ENCODE peak calls at places on chromosomes 5 and 9, in seven cellular contexts. R, U, P, S, D, T and N are unnamed samples.

GRCh38 chr9:126696091-126696763 is 82.5 kb downstream of the LMX1B start:
- DNase-seq in U (no peak), S (no peak), D (no peak), T (no peak), P (peak), R (no peak), N (no peak)

GRCh38 chr5:1633605-1634336 is 110.0 kb upstream of the LPCAT1 start:
- DNase-seq in U (peak), T (peak), S (peak), R (peak), D (peak), P (peak), N (peak)

GRCh38 chr9:71663931-71664459 is 104.3 kb downstream of the CEMIP2 start:
- DNase-seq in S (no peak), R (no peak), D (no peak), T (no peak), P (no peak), U (no peak), N (no peak)

GRCh38 chr9:26975728-26976707 is 19.8 kb downstream of the IFT74 start:
- DNase-seq in R (peak), U (no peak), S (no peak), D (no peak), T (no peak), P (no peak), N (no peak)

GRCh38 chr9:82354260-82354659 is 365.7 kb downstream of the SPATA31D1 start:
- DNase-seq in T (no peak), U (no peak), P (no peak), D (no peak), R (no peak), S (no peak), N (no peak)

GRCh38 chr5:150905312-150905683 is 518 bp upstream of the ZNF300 start:
- DNase-seq in P (no peak), R (no peak), S (no peak), U (no peak), T (no peak), D (no peak), N (no peak)

GRCh38 chr5:33310471-33310870 is 130.3 kb upstream of the TARS1 start:
- DNase-seq in D (no peak), P (no peak), R (no peak), U (no peak), S (no peak), T (no peak), N (no peak)

GRCh38 chr9:98607152-98607551 is 101.6 kb downstream of the GABBR2 start:
- DNase-seq in P (no peak), S (no peak), R (no peak), U (no peak), T (no peak), D (no peak), N (no peak)

GRCh38 chr5:57779383-57780223 is 297.0 kb upstream of the ACTBL2 start:
- DNase-seq in U (peak), T (no peak), S (no peak), R (peak), D (peak), P (no peak), N (peak)

GRCh38 chr5:150073086-150073625 is 13.2 kb downstream of the CSF1R start:
- DNase-seq in S (no peak), P (peak), U (peak), R (no peak), D (no peak), T (no peak), N (no peak)

GRCh38 chr5:135866044-135866443 is 29.6 kb downstream of the IL9 start:
- DNase-seq in R (no peak), T (no peak), P (no peak), S (no peak), U (no peak), D (no peak), N (no peak)

GRCh38 chr5:132662925-132663770 is 5.2 kb downstream of the IL13 start:
- DNase-seq in P (no peak), T (no peak), R (peak), D (no peak), U (no peak), S (no peak), N (no peak)

GRCh38 chr5:37090123-37090726 is 159.0 kb downstream of the CPLANE1 start:
- DNase-seq in P (no peak), R (no peak), S (no peak), T (peak), D (no peak), U (no peak), N (no peak)

GRCh38 chr5:73918791-73919221 is 292.8 kb downstream of the ARHGEF28 start:
- DNase-seq in T (no peak), D (no peak), P (no peak), S (no peak), U (no peak), R (no peak), N (no peak)

GRCh38 chr5:95238560-95239325 is 46.2 kb downstream of the MCTP1 start:
- DNase-seq in U (no peak), P (no peak), S (no peak), T (peak), D (no peak), R (peak), N (no peak)

GRCh38 chr5:155057626-155058025 is 44.1 kb downstream of the KIF4B start:
- DNase-seq in P (no peak), D (no peak), U (no peak), T (no peak), R (no peak), S (no peak), N (no peak)

GRCh38 chr5:56534102-56534501 is 281.2 kb upstream of the MAP3K1 start:
- DNase-seq in S (no peak), U (peak), T (no peak), R (peak), P (no peak), D (no peak), N (no peak)

GRCh38 chr9:106684940-106685695 is 177.8 kb upstream of the ZNF462 start:
- DNase-seq in P (no peak), D (no peak), U (no peak), R (no peak), T (no peak), S (no peak), N (no peak)

GRCh38 chr5:3542769-3543168 is 52.9 kb upstream of the IRX1 start:
- DNase-seq in T (no peak), P (no peak), U (no peak), S (no peak), D (no peak), R (no peak), N (no peak)

GRCh38 chr9:107739601-107740082 is 250.1 kb upstream of the KLF4 start:
- DNase-seq in T (peak), P (peak), S (no peak), D (peak), R (no peak), U (peak), N (peak)

GRCh38 chr5:78526049-78526525 is 122.5 kb downstream of the LHFPL2 start:
- DNase-seq in P (no peak), D (no peak), U (no peak), S (no peak), R (no peak), T (no peak), N (no peak)

GRCh38 chr5:126263567-126264173 is 159.5 kb upstream of the GRAMD2B start:
- DNase-seq in U (no peak), D (no peak), T (no peak), P (no peak), R (no peak), S (no peak), N (no peak)

GRCh38 chr9:16670791-16671190 is 199.7 kb downstream of the BNC2 start:
- DNase-seq in T (no peak), U (no peak), D (no peak), S (no peak), R (no peak), P (no peak), N (no peak)

GRCh38 chr5:73911761-73912393 is 285.9 kb downstream of the ARHGEF28 start:
- DNase-seq in D (peak), T (no peak), P (no peak), S (no peak), R (no peak), U (no peak), N (no peak)

GRCh38 chr9:113343732-113344231 is 3.7 kb upstream of the WDR31 start:
- DNase-seq in U (peak), S (no peak), R (peak), P (peak), D (peak), T (peak), N (peak)

GRCh38 chr5:145636396-145636795 is 198.7 kb downstream of the PRELID2 start:
- DNase-seq in S (no peak), U (no peak), T (no peak), D (no peak), R (no peak), P (no peak), N (no peak)

GRCh38 chr5:134252671-134253070 is 26.8 kb upstream of the PPP2CA start:
- DNase-seq in S (no peak), R (no peak), T (no peak), D (no peak), P (no peak), U (no peak), N (no peak)

GRCh38 chr9:87766697-87767096 is 40.8 kb downstream of the CTSL start:
- DNase-seq in T (peak), D (no peak), S (no peak), U (no peak), R (peak), P (no peak), N (no peak)